ENCODE peak calls at places on chromosome 15, in five cellular contexts. G is CD4-positive, alpha-beta memory T cell; M is breast epithelium; B is A673; N is keratinocyte. W is an unnamed sample.

GRCh38 chr15:65092911-65093792 is 16.6 kb downstream of the KBTBD13 start:
- DNase-seq in G (no peak), M (no peak), B (no peak), N (no peak), W (no peak)

GRCh38 chr15:50066202-50066601 is 52.8 kb downstream of the ATP8B4 start:
- DNase-seq in G (no peak), M (no peak), B (no peak), N (no peak), W (no peak)

GRCh38 chr15:90126022-90126421 is 23.8 kb upstream of the IDH2 start:
- DNase-seq in G (no peak), M (no peak), B (no peak), N (no peak), W (no peak)

GRCh38 chr15:30042556-30042955 is 40.2 kb upstream of the GOLGA8J start:
- DNase-seq in G (no peak), M (no peak), B (no peak), N (no peak), W (no peak)

GRCh38 chr15:85329561-85330421 is 50.6 kb upstream of the AKAP13 start:
- DNase-seq in G (peak), M (no peak), B (no peak), N (no peak), W (no peak)

GRCh38 chr15:52115598-52116427 is 3.2 kb upstream of the BCL2L10 start:
- DNase-seq in G (no peak), M (no peak), B (no peak), N (no peak), W (no peak)

GRCh38 chr15:100596792-100597191 is 5.2 kb downstream of the LINS1 start:
- DNase-seq in G (peak), M (no peak), B (peak), N (peak), W (no peak)

GRCh38 chr15:34376856-34377255 is 9.9 kb upstream of the LPCAT4 start:
- DNase-seq in G (no peak), M (no peak), B (no peak), N (no peak), W (no peak)

GRCh38 chr15:72155635-72156616 is 37.7 kb downstream of the SENP8 start:
- DNase-seq in G (peak), M (peak), B (peak), N (peak), W (no peak)

GRCh38 chr15:90225047-90225446 is 8.7 kb downstream of the CIB1 start:
- DNase-seq in G (no peak), M (no peak), B (no peak), N (no peak), W (no peak)

GRCh38 chr15:88631464-88632028 is 7.3 kb upstream of the ISG20 start:
- DNase-seq in G (no peak), M (no peak), B (no peak), N (no peak), W (no peak)

GRCh38 chr15:88629071-88629470 is 7.9 kb downstream of the AEN start:
- DNase-seq in G (no peak), M (no peak), B (no peak), N (no peak), W (no peak)

GRCh38 chr15:88628018-88628673 is 7.0 kb downstream of the AEN start:
- DNase-seq in G (no peak), M (no peak), B (no peak), N (no peak), W (no peak)

GRCh38 chr15:88630141-88630721 is 8.6 kb upstream of the ISG20 start:
- DNase-seq in G (no peak), M (no peak), B (no peak), N (no peak), W (no peak)

GRCh38 chr15:88630798-88631463 is 7.9 kb upstream of the ISG20 start:
- DNase-seq in G (no peak), M (no peak), B (no peak), N (no peak), W (no peak)
- H3K27ac ChIP-seq in G (peak), M (peak), B (no peak), N (peak), W (peak)

DNA sequence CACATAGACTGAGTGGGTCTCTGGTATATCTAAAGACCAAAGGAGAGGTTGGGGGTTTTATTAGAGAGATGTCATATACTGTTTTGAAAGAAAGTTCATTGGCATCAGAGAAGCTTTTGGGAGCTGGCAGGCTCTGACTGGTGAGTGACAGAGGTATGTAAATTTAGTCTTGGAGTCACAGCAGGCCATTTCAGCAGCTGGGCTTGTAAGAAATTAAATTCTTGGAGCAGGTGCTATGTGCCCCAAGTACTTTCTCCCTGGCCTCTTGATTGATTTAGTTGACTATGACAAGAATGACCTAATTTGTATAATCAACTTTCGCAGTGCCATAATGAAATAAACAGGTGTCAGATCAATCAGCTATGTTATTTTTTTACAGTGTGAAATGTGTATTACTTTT is 47.8 kb upstream of the CDAN1 start:
- DNase-seq in G (no peak), M (no peak), B (no peak), N (no peak), W (no peak)
- H3K27ac ChIP-seq in G (no peak), M (no peak), B (no peak), N (no peak), W (no peak)

GRCh38 chr15:89114974-89115373 is 26.7 kb downstream of the ABHD2 start:
- DNase-seq in G (no peak), M (no peak), B (no peak), N (no peak), W (no peak)
- H3K27ac ChIP-seq in G (no peak), M (peak), B (no peak), N (no peak), W (peak)

GRCh38 chr15:36428102-36428845 is 151.2 kb upstream of the CDIN1 start:
- DNase-seq in G (no peak), M (no peak), B (peak), N (peak), W (no peak)
- H3K27ac ChIP-seq in G (no peak), M (no peak), B (no peak), N (peak), W (no peak)

GRCh38 chr15:68281008-68281407 is 3.5 kb downstream of the FEM1B start:
- DNase-seq in G (no peak), M (no peak), B (no peak), N (no peak), W (no peak)
- H3K27ac ChIP-seq in G (no peak), M (peak), B (no peak), N (peak), W (peak)

W was measured in esophagus squamous epithelium.